ENCODE peak calls at places on chromosome 3, in four cellular contexts. One of them, this sample, is unnamed.

GRCh38 chr3:122005033-122005565 is 16.9 kb downstream of the ILDR1 start:
- DNase-seq in kidney: no peak
- DNase-seq in small intestine: no peak
- DNase-seq in heart right ventricle: no peak
- DNase-seq in this sample: no peak

GRCh38 chr3:23590874-23591273 is 214.9 kb upstream of the UBE2E1 start:
- DNase-seq in kidney: no peak
- DNase-seq in heart right ventricle: no peak
- DNase-seq in small intestine: no peak
- DNase-seq in this sample: no peak

GRCh38 chr3:85141-85540 is 111.4 kb upstream of the CHL1 start:
- DNase-seq in kidney: no peak
- DNase-seq in small intestine: no peak
- DNase-seq in heart right ventricle: no peak
- DNase-seq in this sample: no peak

GRCh38 chr3:37661615-37662306 is 199.9 kb upstream of the CTDSPL start:
- DNase-seq in small intestine: no peak
- DNase-seq in heart right ventricle: no peak
- DNase-seq in kidney: no peak
- DNase-seq in this sample: peak; percentile 55

GRCh38 chr3:45915518-45916231 is 27.6 kb upstream of the CXCR6 start:
- DNase-seq in small intestine: peak; percentile 49
- DNase-seq in kidney: no peak
- DNase-seq in heart right ventricle: no peak
- DNase-seq in this sample: no peak

GRCh38 chr3:11610044-11610671 is 33.6 kb downstream of the VGLL4 start:
- DNase-seq in heart right ventricle: no peak
- DNase-seq in small intestine: peak; percentile 80
- DNase-seq in kidney: no peak
- DNase-seq in this sample: no peak

GRCh38 chr3:176554791-176555330 is 642.4 kb downstream of the TBL1XR1 start:
- DNase-seq in heart right ventricle: no peak
- DNase-seq in small intestine: no peak
- DNase-seq in kidney: no peak
- DNase-seq in this sample: no peak

GRCh38 chr3:10004960-10005564 is 18.4 kb upstream of the EMC3 start:
- DNase-seq in heart right ventricle: no peak
- DNase-seq in small intestine: no peak
- DNase-seq in kidney: no peak
- DNase-seq in this sample: no peak

GRCh38 chr3:107525101-107525953 is 2.6 kb downstream of the BBX start:
- DNase-seq in small intestine: peak; percentile 33
- DNase-seq in heart right ventricle: peak; percentile 22
- DNase-seq in kidney: peak; percentile 87
- DNase-seq in this sample: peak; percentile 47

GRCh38 chr3:11726146-11726545 is 82.4 kb upstream of the VGLL4 start:
- DNase-seq in heart right ventricle: no peak
- DNase-seq in small intestine: no peak
- DNase-seq in kidney: no peak
- DNase-seq in this sample: no peak

GRCh38 chr3:186772886-186773417 is 10.4 kb upstream of the EIF4A2 start:
- DNase-seq in kidney: peak; percentile 92
- DNase-seq in heart right ventricle: peak; percentile 57
- DNase-seq in small intestine: peak; percentile 45
- DNase-seq in this sample: peak; percentile 88

GRCh38 chr3:7504886-7505775 is 644.2 kb downstream of the GRM7 start:
- DNase-seq in heart right ventricle: peak; percentile 23
- DNase-seq in small intestine: peak; percentile 92
- DNase-seq in kidney: no peak
- DNase-seq in this sample: no peak

GRCh38 chr3:196501316-196502064 is 2.1 kb downstream of the RNF168 start:
- DNase-seq in heart right ventricle: no peak
- DNase-seq in kidney: no peak
- DNase-seq in small intestine: peak; percentile 16
- DNase-seq in this sample: no peak

DNA sequence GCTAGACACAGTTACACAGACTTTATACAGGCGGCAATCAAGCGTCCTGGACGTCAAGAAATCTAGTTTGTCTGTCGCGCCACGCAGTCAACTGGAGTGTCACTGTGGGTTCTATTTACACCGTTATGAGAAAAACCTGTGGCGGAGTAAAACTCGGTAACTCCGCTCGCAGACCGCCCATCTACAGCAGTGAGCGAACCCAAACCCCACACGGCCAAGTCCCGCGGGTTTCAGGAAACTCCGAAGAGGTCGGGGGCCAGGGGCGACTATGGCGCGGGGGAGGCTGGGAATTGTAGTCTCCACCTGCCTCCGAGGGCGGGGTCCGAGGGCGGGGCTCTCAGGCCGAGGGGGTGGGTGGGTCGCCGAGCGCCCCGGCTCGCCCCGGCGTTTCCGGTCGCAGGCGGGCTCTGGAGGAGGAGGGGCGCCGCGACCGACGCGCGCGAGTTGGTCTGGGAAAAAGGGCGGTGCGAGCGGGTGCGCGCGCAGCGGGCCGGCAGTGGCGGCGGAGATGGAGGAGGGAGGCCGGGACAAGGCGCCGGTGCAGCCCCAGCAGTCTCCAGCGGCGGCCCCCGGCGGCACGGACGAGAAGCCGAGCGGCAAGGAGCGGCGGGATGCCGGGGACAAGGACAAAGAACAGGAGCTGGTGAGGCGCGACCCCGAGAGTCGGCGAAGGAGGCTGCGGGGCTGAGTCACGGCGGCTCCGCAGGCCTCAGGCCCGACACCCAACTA is at the start of gene PSMD2:
- DNase-seq in small intestine: peak; percentile 97
- DNase-seq in heart right ventricle: peak; percentile 98
- DNase-seq in kidney: peak; percentile 99
- DNase-seq in this sample: peak; percentile 98
- H3K27ac ChIP-seq in small intestine: peak within 1 kb of the TSS; percentile 82
- H3K27ac ChIP-seq in heart right ventricle: peak within 1 kb of the TSS; percentile 46
- H3K27ac ChIP-seq in kidney: peak within 1 kb of the TSS; percentile 79
- H3K27ac ChIP-seq in this sample: peak within 1 kb of the TSS; percentile 85

GRCh38 chr3:184750684-184751083 is 38.8 kb upstream of the MAGEF1 start:
- DNase-seq in kidney: peak; percentile 38
- DNase-seq in heart right ventricle: no peak
- DNase-seq in small intestine: no peak
- DNase-seq in this sample: no peak

GRCh38 chr3:184746131-184747120 is 34.6 kb upstream of the MAGEF1 start:
- DNase-seq in kidney: peak; percentile 32
- DNase-seq in heart right ventricle: no peak
- DNase-seq in small intestine: no peak
- DNase-seq in this sample: no peak

GRCh38 chr3:184748219-184749135 is 36.6 kb upstream of the MAGEF1 start:
- DNase-seq in heart right ventricle: no peak
- DNase-seq in small intestine: peak; percentile 62
- DNase-seq in kidney: peak; percentile 25
- DNase-seq in this sample: no peak

GRCh38 chr3:184751204-184751809 is 39.4 kb upstream of the MAGEF1 start:
- DNase-seq in small intestine: peak; percentile 59
- DNase-seq in heart right ventricle: no peak
- DNase-seq in kidney: peak; percentile 4
- DNase-seq in this sample: no peak

DNA sequence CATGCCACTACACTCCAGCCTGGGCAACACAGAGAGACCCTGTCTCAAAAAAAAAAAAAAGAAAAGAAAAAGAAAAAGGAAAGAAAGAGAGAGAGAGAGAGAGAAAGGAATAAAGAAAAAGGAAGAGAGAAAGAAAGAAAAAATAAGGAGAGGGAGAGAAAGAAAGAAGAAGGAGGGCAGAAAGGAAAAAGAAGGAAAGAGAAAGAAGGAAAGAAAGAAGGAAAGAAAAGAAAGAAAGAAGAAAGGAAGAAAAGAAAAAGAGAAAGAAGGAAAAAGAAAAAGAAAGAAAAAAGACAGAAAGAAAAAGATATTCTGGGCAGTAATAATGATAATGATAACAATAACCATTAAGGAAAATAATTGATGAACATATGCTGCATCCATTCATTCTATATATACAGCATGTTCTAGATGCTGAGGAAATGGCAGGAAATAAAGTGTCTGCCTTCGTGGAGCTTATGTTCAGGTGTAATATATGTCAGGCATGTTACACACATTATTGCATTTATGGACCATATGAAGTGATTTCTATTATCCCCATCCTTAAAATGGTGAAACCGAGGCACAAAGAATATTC is 37.4 kb upstream of the MAGEF1 start:
- DNase-seq in heart right ventricle: no peak
- DNase-seq in kidney: no peak
- DNase-seq in small intestine: no peak
- DNase-seq in this sample: no peak
- H3K4me1 ChIP-seq in heart right ventricle: no peaks in the 10 kb centered on the region
- H3K4me1 ChIP-seq in kidney: no peaks in the 10 kb centered on the region
- H3K4me1 ChIP-seq in small intestine: no peaks in the 10 kb centered on the region
- H3K4me1 ChIP-seq in this sample: no peaks in the 10 kb centered on the region

GRCh38 chr3:62414786-62415185 is 41.4 kb upstream of the FEZF2 start:
- DNase-seq in heart right ventricle: no peak
- DNase-seq in small intestine: no peak
- DNase-seq in kidney: no peak
- DNase-seq in this sample: no peak

GRCh38 chr3:62416109-62416508 is 42.8 kb upstream of the FEZF2 start:
- DNase-seq in small intestine: no peak
- DNase-seq in kidney: no peak
- DNase-seq in heart right ventricle: no peak
- DNase-seq in this sample: no peak

GRCh38 chr3:62421275-62421674 is 47.9 kb upstream of the FEZF2 start:
- DNase-seq in small intestine: no peak
- DNase-seq in heart right ventricle: no peak
- DNase-seq in kidney: no peak
- DNase-seq in this sample: no peak

GRCh38 chr3:62415312-62415791 is 42.0 kb upstream of the FEZF2 start:
- DNase-seq in kidney: no peak
- DNase-seq in heart right ventricle: no peak
- DNase-seq in small intestine: no peak
- DNase-seq in this sample: no peak
- H3K27ac ChIP-seq in kidney: no peak overlapping the region
- H3K27ac ChIP-seq in heart right ventricle: no peak overlapping the region
- H3K27ac ChIP-seq in small intestine: no peak overlapping the region
- H3K27ac ChIP-seq in this sample: no peak overlapping the region

DNA sequence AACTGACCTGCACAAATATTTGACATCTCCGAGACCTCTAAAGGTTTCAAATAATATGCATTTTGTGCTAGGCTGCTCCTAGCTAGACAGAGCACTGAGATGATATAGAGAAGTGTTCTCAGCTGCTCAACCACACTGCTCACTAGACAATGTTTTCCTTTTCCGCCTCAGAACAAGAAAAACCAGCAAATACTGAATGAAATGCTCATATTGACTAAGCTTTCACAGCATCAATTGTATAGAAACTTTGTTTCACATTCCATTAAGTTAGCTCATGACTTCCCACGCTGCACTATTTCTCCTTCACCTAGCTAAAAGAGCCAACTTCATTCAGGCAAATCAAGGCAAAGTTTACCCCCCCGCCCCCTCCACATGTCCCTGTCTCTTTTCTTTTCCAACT is 719 bp downstream of the ZNF385D start:
- DNase-seq in small intestine: no peak
- DNase-seq in kidney: no peak
- DNase-seq in heart right ventricle: no peak
- DNase-seq in this sample: no peak
- H3K4me1 ChIP-seq in small intestine: no peaks in the 10 kb centered on the region
- H3K4me1 ChIP-seq in kidney: peaks cover 5% of the 10 kb centered on the region
- H3K4me1 ChIP-seq in heart right ventricle: peaks cover 3% of the 10 kb centered on the region
- H3K4me1 ChIP-seq in this sample: peaks cover 10% of the 10 kb centered on the region

DNA sequence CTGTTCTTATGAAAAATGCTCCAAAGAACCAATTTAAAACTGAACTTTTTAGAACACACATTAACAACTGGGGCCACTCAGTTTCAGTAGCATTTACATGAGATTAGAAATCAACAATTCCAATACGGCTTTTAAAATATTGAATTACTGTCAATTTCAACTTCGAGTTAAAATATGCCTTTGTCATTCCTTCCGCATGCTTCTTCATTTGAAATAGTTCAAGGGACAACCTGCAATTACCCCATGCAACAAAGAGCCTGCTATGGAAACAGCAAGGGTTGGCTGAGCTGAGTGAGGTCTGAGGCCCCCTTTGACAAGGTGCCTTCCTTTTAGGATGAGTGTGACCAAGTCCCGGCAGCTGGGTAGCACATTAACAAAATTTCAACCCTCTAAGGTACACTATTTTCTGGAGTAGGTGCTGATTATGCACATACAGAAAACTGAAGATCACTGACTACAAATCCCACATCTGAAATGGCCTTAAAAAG is 11.6 kb downstream of the PDCD10 start:
- DNase-seq in kidney: no peak
- DNase-seq in heart right ventricle: no peak
- DNase-seq in small intestine: no peak
- DNase-seq in this sample: no peak
- H3K27ac ChIP-seq in kidney: no peak overlapping the region
- H3K27ac ChIP-seq in heart right ventricle: no peak overlapping the region
- H3K27ac ChIP-seq in small intestine: no peak overlapping the region
- H3K27ac ChIP-seq in this sample: no peak overlapping the region

GRCh38 chr3:50147447-50147846 is 7.7 kb upstream of the SEMA3F start:
- DNase-seq in kidney: no peak
- DNase-seq in small intestine: no peak
- DNase-seq in heart right ventricle: no peak
- DNase-seq in this sample: no peak
- H3K4me1 ChIP-seq in kidney: peaks cover 18% of the 10 kb centered on the region
- H3K4me1 ChIP-seq in small intestine: peaks cover 9% of the 10 kb centered on the region
- H3K4me1 ChIP-seq in heart right ventricle: no peaks in the 10 kb centered on the region
- H3K4me1 ChIP-seq in this sample: no peaks in the 10 kb centered on the region

DNA sequence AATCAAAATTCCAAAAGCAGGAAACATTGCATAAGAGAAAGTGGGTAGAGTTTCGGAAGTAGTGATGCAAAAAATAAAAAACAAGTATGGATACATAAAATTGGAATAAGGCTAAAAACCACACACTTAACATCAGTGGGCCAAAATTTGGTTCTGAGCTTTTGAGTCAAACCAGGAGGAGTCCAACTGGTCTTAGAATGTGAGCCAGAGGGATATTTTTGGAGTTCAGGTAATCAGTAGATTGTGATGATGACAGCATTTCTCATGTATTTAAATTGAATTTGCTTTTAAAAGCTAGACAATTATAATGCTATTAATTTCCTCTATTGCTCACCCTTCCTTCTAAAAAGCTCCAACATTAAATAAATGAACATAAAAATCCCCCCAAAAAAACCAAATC is 38.2 kb upstream of the CHST2 start:
- DNase-seq in small intestine: no peak
- DNase-seq in kidney: no peak
- DNase-seq in heart right ventricle: no peak
- DNase-seq in this sample: no peak
- H3K27ac ChIP-seq in small intestine: no peak overlapping the region
- H3K27ac ChIP-seq in kidney: no peak overlapping the region
- H3K27ac ChIP-seq in heart right ventricle: no peak overlapping the region
- H3K27ac ChIP-seq in this sample: no peak overlapping the region